ENCODE peak calls at places on chromosomes 2 and 18, in seven cellular contexts. One of them, this sample, is unnamed.

GRCh38 chr18:3093624-3094354 is 80.8 kb upstream of the LPIN2 start:
- DNase-seq in HT1080: no peak
- DNase-seq in fibroblast of pulmonary artery: no peak
- DNase-seq in NCI-H510A treated with DMSO at 0.1 percent for 48 hours: no peak
- DNase-seq in WTC11: no peak
- DNase-seq in T-helper 1 cell: no peak
- DNase-seq in stimulated activated CD4-positive, alpha-beta T cell treated with anti-CD3 and anti-CD28 coated beads, Interleukin-2, amount 100 ng/mL, for 48 hours: no peak
- DNase-seq in this sample: no peak

GRCh38 chr18:12597775-12598174 is 60.1 kb downstream of the SPIRE1 start:
- DNase-seq in NCI-H510A treated with DMSO at 0.1 percent for 48 hours: no peak
- DNase-seq in T-helper 1 cell: no peak
- DNase-seq in WTC11: no peak
- DNase-seq in stimulated activated CD4-positive, alpha-beta T cell treated with anti-CD3 and anti-CD28 coated beads, Interleukin-2, amount 100 ng/mL, for 48 hours: no peak
- DNase-seq in fibroblast of pulmonary artery: peak
- DNase-seq in HT1080: peak
- DNase-seq in this sample: no peak

GRCh38 chr2:158845869-158846268 is 50.8 kb downstream of the DAPL1 start:
- DNase-seq in HT1080: no peak
- DNase-seq in fibroblast of pulmonary artery: no peak
- DNase-seq in T-helper 1 cell: no peak
- DNase-seq in WTC11: no peak
- DNase-seq in NCI-H510A treated with DMSO at 0.1 percent for 48 hours: no peak
- DNase-seq in stimulated activated CD4-positive, alpha-beta T cell treated with anti-CD3 and anti-CD28 coated beads, Interleukin-2, amount 100 ng/mL, for 48 hours: no peak
- DNase-seq in this sample: no peak

GRCh38 chr2:9187620-9188214 is 18.9 kb upstream of the ASAP2 start:
- DNase-seq in fibroblast of pulmonary artery: peak
- DNase-seq in T-helper 1 cell: no peak
- DNase-seq in HT1080: no peak
- DNase-seq in WTC11: no peak
- DNase-seq in NCI-H510A treated with DMSO at 0.1 percent for 48 hours: no peak
- DNase-seq in stimulated activated CD4-positive, alpha-beta T cell treated with anti-CD3 and anti-CD28 coated beads, Interleukin-2, amount 100 ng/mL, for 48 hours: no peak
- DNase-seq in this sample: no peak

GRCh38 chr2:170300993-170301392 is 123.0 kb downstream of the MYO3B start:
- DNase-seq in NCI-H510A treated with DMSO at 0.1 percent for 48 hours: no peak
- DNase-seq in T-helper 1 cell: no peak
- DNase-seq in HT1080: no peak
- DNase-seq in fibroblast of pulmonary artery: no peak
- DNase-seq in stimulated activated CD4-positive, alpha-beta T cell treated with anti-CD3 and anti-CD28 coated beads, Interleukin-2, amount 100 ng/mL, for 48 hours: no peak
- DNase-seq in WTC11: no peak
- DNase-seq in this sample: no peak

GRCh38 chr2:200185575-200186103 is 120.9 kb upstream of the SPATS2L start:
- DNase-seq in WTC11: no peak
- DNase-seq in HT1080: no peak
- DNase-seq in T-helper 1 cell: no peak
- DNase-seq in NCI-H510A treated with DMSO at 0.1 percent for 48 hours: no peak
- DNase-seq in stimulated activated CD4-positive, alpha-beta T cell treated with anti-CD3 and anti-CD28 coated beads, Interleukin-2, amount 100 ng/mL, for 48 hours: no peak
- DNase-seq in fibroblast of pulmonary artery: no peak
- DNase-seq in this sample: no peak

GRCh38 chr2:146031158-146031557 is 1511.2 kb upstream of the ZEB2 start:
- DNase-seq in WTC11: no peak
- DNase-seq in fibroblast of pulmonary artery: peak
- DNase-seq in T-helper 1 cell: no peak
- DNase-seq in HT1080: no peak
- DNase-seq in stimulated activated CD4-positive, alpha-beta T cell treated with anti-CD3 and anti-CD28 coated beads, Interleukin-2, amount 100 ng/mL, for 48 hours: no peak
- DNase-seq in NCI-H510A treated with DMSO at 0.1 percent for 48 hours: no peak
- DNase-seq in this sample: no peak

GRCh38 chr2:207165121-207166038 is at the start of gene KLF7:
- DNase-seq in T-helper 1 cell: peak
- DNase-seq in HT1080: peak
- DNase-seq in stimulated activated CD4-positive, alpha-beta T cell treated with anti-CD3 and anti-CD28 coated beads, Interleukin-2, amount 100 ng/mL, for 48 hours: peak
- DNase-seq in fibroblast of pulmonary artery: peak
- DNase-seq in WTC11: peak
- DNase-seq in NCI-H510A treated with DMSO at 0.1 percent for 48 hours: peak
- DNase-seq in this sample: no peak

GRCh38 chr2:179715196-179715595 is 146.2 kb downstream of the ZNF385B start:
- DNase-seq in WTC11: no peak
- DNase-seq in HT1080: no peak
- DNase-seq in NCI-H510A treated with DMSO at 0.1 percent for 48 hours: no peak
- DNase-seq in T-helper 1 cell: no peak
- DNase-seq in stimulated activated CD4-positive, alpha-beta T cell treated with anti-CD3 and anti-CD28 coated beads, Interleukin-2, amount 100 ng/mL, for 48 hours: no peak
- DNase-seq in fibroblast of pulmonary artery: no peak
- DNase-seq in this sample: no peak

GRCh38 chr2:150555957-150556356 is 68.5 kb upstream of the RND3 start:
- DNase-seq in WTC11: no peak
- DNase-seq in stimulated activated CD4-positive, alpha-beta T cell treated with anti-CD3 and anti-CD28 coated beads, Interleukin-2, amount 100 ng/mL, for 48 hours: no peak
- DNase-seq in T-helper 1 cell: no peak
- DNase-seq in fibroblast of pulmonary artery: no peak
- DNase-seq in NCI-H510A treated with DMSO at 0.1 percent for 48 hours: no peak
- DNase-seq in HT1080: no peak
- DNase-seq in this sample: no peak

GRCh38 chr18:62364558-62364957 is 39.4 kb downstream of the TNFRSF11A start:
- DNase-seq in HT1080: no peak
- DNase-seq in fibroblast of pulmonary artery: no peak
- DNase-seq in T-helper 1 cell: no peak
- DNase-seq in NCI-H510A treated with DMSO at 0.1 percent for 48 hours: no peak
- DNase-seq in stimulated activated CD4-positive, alpha-beta T cell treated with anti-CD3 and anti-CD28 coated beads, Interleukin-2, amount 100 ng/mL, for 48 hours: no peak
- DNase-seq in WTC11: no peak
- DNase-seq in this sample: no peak

GRCh38 chr2:61967262-61967661 is 61.8 kb downstream of the COMMD1 start:
- DNase-seq in WTC11: no peak
- DNase-seq in fibroblast of pulmonary artery: no peak
- DNase-seq in NCI-H510A treated with DMSO at 0.1 percent for 48 hours: no peak
- DNase-seq in stimulated activated CD4-positive, alpha-beta T cell treated with anti-CD3 and anti-CD28 coated beads, Interleukin-2, amount 100 ng/mL, for 48 hours: no peak
- DNase-seq in HT1080: no peak
- DNase-seq in T-helper 1 cell: no peak
- DNase-seq in this sample: no peak

GRCh38 chr2:27636766-27637165 is 7.9 kb downstream of the GPN1 start:
- DNase-seq in WTC11: no peak
- DNase-seq in fibroblast of pulmonary artery: no peak
- DNase-seq in HT1080: no peak
- DNase-seq in NCI-H510A treated with DMSO at 0.1 percent for 48 hours: no peak
- DNase-seq in T-helper 1 cell: no peak
- DNase-seq in stimulated activated CD4-positive, alpha-beta T cell treated with anti-CD3 and anti-CD28 coated beads, Interleukin-2, amount 100 ng/mL, for 48 hours: no peak
- DNase-seq in this sample: no peak

GRCh38 chr2:75146903-75147332 is 52.4 kb downstream of the TACR1 start:
- DNase-seq in NCI-H510A treated with DMSO at 0.1 percent for 48 hours: no peak
- DNase-seq in stimulated activated CD4-positive, alpha-beta T cell treated with anti-CD3 and anti-CD28 coated beads, Interleukin-2, amount 100 ng/mL, for 48 hours: no peak
- DNase-seq in fibroblast of pulmonary artery: peak
- DNase-seq in T-helper 1 cell: no peak
- DNase-seq in HT1080: no peak
- DNase-seq in WTC11: no peak
- DNase-seq in this sample: no peak

GRCh38 chr2:37652199-37652640 is 19.2 kb downstream of the CDC42EP3 start:
- DNase-seq in fibroblast of pulmonary artery: peak
- DNase-seq in stimulated activated CD4-positive, alpha-beta T cell treated with anti-CD3 and anti-CD28 coated beads, Interleukin-2, amount 100 ng/mL, for 48 hours: no peak
- DNase-seq in T-helper 1 cell: no peak
- DNase-seq in WTC11: no peak
- DNase-seq in NCI-H510A treated with DMSO at 0.1 percent for 48 hours: no peak
- DNase-seq in HT1080: peak
- DNase-seq in this sample: no peak

GRCh38 chr2:86703704-86704370 is 16.3 kb upstream of the RMND5A start:
- DNase-seq in stimulated activated CD4-positive, alpha-beta T cell treated with anti-CD3 and anti-CD28 coated beads, Interleukin-2, amount 100 ng/mL, for 48 hours: no peak
- DNase-seq in fibroblast of pulmonary artery: peak
- DNase-seq in T-helper 1 cell: no peak
- DNase-seq in NCI-H510A treated with DMSO at 0.1 percent for 48 hours: no peak
- DNase-seq in WTC11: no peak
- DNase-seq in HT1080: no peak
- DNase-seq in this sample: no peak

GRCh38 chr2:219254590-219255219 is 987 bp upstream of the TUBA4A start:
- DNase-seq in stimulated activated CD4-positive, alpha-beta T cell treated with anti-CD3 and anti-CD28 coated beads, Interleukin-2, amount 100 ng/mL, for 48 hours: peak
- DNase-seq in HT1080: no peak
- DNase-seq in fibroblast of pulmonary artery: no peak
- DNase-seq in T-helper 1 cell: peak
- DNase-seq in NCI-H510A treated with DMSO at 0.1 percent for 48 hours: no peak
- DNase-seq in WTC11: no peak
- DNase-seq in this sample: no peak

GRCh38 chr2:69689969-69690368 is 46.4 kb upstream of the AAK1 start:
- DNase-seq in fibroblast of pulmonary artery: no peak
- DNase-seq in stimulated activated CD4-positive, alpha-beta T cell treated with anti-CD3 and anti-CD28 coated beads, Interleukin-2, amount 100 ng/mL, for 48 hours: no peak
- DNase-seq in T-helper 1 cell: no peak
- DNase-seq in HT1080: no peak
- DNase-seq in WTC11: no peak
- DNase-seq in NCI-H510A treated with DMSO at 0.1 percent for 48 hours: no peak
- DNase-seq in this sample: no peak